ENCODE peak calls at places on chromosomes 1 and 21, in four cellular contexts. F, B, C and P are unnamed samples.

GRCh38 chr1:104467590-104467989 is 717.9 kb downstream of the AMY1C start:
- DNase-seq in F (no peak), B (no peak), C (no peak), P (no peak)

GRCh38 chr21:30996728-30997127 is 41.5 kb downstream of the KRTAP19-8 start:
- DNase-seq in F (no peak), B (no peak), C (no peak), P (no peak)

GRCh38 chr1:216325946-216326345 is 97.3 kb downstream of the USH2A start:
- DNase-seq in F (no peak), B (no peak), C (peak), P (peak)

GRCh38 chr1:103198076-103198475 is 89.8 kb upstream of the COL11A1 start:
- DNase-seq in F (no peak), B (no peak), C (no peak), P (peak)

GRCh38 chr1:164623805-164624204 is 64.8 kb downstream of the PBX1 start:
- DNase-seq in F (no peak), B (no peak), C (no peak), P (no peak)

GRCh38 chr1:159864262-159864661 is 1.8 kb upstream of the VSIG8 start:
- DNase-seq in F (no peak), B (no peak), C (no peak), P (no peak)

GRCh38 chr21:46189213-46189958 is 5.1 kb upstream of the SPATC1L start:
- DNase-seq in F (peak), B (no peak), C (peak), P (peak)

GRCh38 chr1:182446033-182446669 is 3.8 kb upstream of the RGSL1 start:
- DNase-seq in F (peak), B (no peak), C (peak), P (peak)

GRCh38 chr1:192747942-192748341 is 60.9 kb upstream of the RGS2 start:
- DNase-seq in F (peak), B (no peak), C (peak), P (peak)

GRCh38 chr1:113758631-113759340 is 500 bp downstream of the PHTF1 start:
- DNase-seq in F (peak), B (peak), C (peak), P (peak)

GRCh38 chr21:33938381-33938780 is 22.8 kb upstream of the ATP5PO start:
- DNase-seq in F (no peak), B (no peak), C (no peak), P (no peak)

GRCh38 chr21:32909393-32909792 is 116.3 kb upstream of the OLIG2 start:
- DNase-seq in F (no peak), B (no peak), C (no peak), P (no peak)

GRCh38 chr21:21921410-21922232 is 923.4 kb downstream of the NCAM2 start:
- DNase-seq in F (peak), B (no peak), C (peak), P (peak)

GRCh38 chr1:220398238-220398637 is 126.0 kb upstream of the RAB3GAP2 start:
- DNase-seq in F (no peak), B (no peak), C (no peak), P (no peak)

GRCh38 chr1:53685272-53686051 is 53.5 kb downstream of the GLIS1 start:
- DNase-seq in F (no peak), B (no peak), C (peak), P (peak)

GRCh38 chr1:234148816-234149215 is 224.4 kb upstream of the COA6 start:
- DNase-seq in F (no peak), B (no peak), C (no peak), P (no peak)

GRCh38 chr1:156431366-156432108 is 62.5 kb downstream of the RHBG start:
- DNase-seq in F (no peak), B (no peak), C (no peak), P (no peak)

GRCh38 chr1:51506537-51506936 is 12.5 kb downstream of the EPS15 start:
- DNase-seq in F (peak), B (no peak), C (peak), P (peak)

GRCh38 chr1:95685091-95685490 is 451.1 kb downstream of the RWDD3 start:
- DNase-seq in F (no peak), B (no peak), C (no peak), P (no peak)

GRCh38 chr1:59593798-59594790 is 220.7 kb upstream of the HOOK1 start:
- DNase-seq in F (no peak), B (no peak), C (no peak), P (no peak)

GRCh38 chr1:158249646-158250045 is 4.6 kb upstream of the CD1A start:
- DNase-seq in F (no peak), B (no peak), C (no peak), P (no peak)
- H3K4me3 ChIP-seq in F (no peak), B (no peak), C (no peak), P (no peak)

GRCh38 chr1:16131636-16132324 is 24.1 kb downstream of the EPHA2 start:
- DNase-seq in F (no peak), B (no peak), C (no peak), P (no peak)

GRCh38 chr1:16134906-16135305 is 21.0 kb downstream of the EPHA2 start:
- DNase-seq in F (no peak), B (no peak), C (no peak), P (no peak)

GRCh38 chr1:16134071-16134801 is 21.6 kb downstream of the EPHA2 start:
- DNase-seq in F (no peak), B (no peak), C (no peak), P (no peak)

GRCh38 chr1:16132325-16132785 is 23.5 kb downstream of the EPHA2 start:
- DNase-seq in F (no peak), B (no peak), C (no peak), P (no peak)

DNA sequence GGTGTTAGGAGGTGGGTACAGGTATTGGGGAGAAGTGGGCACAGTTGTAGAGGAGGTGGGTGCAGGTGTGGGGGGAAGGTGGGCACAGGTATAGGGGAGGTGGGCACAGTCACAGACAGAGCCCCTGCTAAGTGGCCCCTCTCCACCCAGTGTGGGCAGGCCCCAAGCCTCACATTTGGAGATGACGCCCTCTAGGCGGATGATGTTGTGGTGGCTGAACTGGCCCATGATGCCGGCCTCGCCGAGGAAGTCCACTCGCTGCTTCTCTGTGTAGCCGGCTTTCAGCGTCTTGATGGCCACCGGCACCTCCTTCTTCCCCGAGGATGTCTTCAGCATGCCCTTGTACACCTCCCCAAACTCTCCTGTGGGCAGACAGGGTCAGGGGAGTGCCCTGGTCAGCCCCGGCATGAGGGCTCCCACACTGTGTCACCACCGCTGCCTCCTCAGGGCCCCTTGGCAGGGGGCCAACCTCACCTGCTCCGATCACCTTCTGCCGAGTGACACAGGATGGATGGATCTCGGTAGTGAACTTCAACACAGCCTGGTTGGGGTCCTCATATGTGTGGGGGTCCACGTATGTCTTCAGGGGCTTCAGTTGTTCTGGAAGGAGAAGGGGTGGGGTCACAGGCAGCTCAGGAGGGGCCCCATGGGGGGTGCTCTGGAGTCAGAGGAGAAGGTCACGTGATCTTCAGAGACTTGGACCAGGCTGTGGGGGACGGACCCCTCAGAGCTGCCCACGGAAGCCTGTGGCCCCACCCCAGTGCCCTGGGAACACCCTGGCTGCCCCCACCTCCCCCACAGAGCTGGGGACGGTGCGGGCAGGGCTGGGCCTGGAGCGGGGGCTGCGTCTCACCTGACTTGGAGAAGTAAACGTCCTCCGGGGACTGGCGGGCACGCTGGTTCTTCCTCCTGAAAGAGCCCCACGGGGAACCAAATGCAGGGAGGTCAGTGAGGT is 22.6 kb downstream of the EPHA2 start:
- DNase-seq in F (no peak), B (no peak), C (no peak), P (no peak)
- TF ChIP-seq CTCF in F (no peak), B (no peak), C (no peak), P (no peak)

DNA sequence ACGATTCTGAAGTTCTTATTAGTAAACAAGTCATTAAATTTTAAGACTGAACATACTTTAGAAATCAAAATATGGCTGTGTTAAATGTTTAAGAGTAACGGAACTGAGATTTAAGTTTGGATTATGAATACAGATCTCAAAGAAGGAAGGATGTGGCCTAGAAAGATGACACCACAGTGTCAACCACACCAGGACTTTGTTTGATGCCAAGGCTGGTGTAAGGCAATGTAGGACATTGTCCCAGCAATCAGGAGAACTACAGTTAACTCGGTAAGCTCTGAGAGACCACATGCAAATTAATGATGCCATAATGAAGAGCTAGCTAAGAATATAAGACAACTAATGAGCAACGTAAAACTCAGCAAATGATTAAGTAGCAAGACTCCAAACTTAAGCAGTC is 932.9 kb downstream of the ADGRL2 start:
- DNase-seq in F (no peak), B (no peak), C (no peak), P (no peak)
- H3K4me3 ChIP-seq in F (no peak), B (no peak), C (no peak), P (no peak)

GRCh38 chr1:152188673-152189591 is 29.9 kb upstream of the RPTN start:
- DNase-seq in F (peak), B (peak), C (peak), P (peak)
- TF ChIP-seq CTCF in F (peak), B (peak), C (peak), P (peak)

DNA sequence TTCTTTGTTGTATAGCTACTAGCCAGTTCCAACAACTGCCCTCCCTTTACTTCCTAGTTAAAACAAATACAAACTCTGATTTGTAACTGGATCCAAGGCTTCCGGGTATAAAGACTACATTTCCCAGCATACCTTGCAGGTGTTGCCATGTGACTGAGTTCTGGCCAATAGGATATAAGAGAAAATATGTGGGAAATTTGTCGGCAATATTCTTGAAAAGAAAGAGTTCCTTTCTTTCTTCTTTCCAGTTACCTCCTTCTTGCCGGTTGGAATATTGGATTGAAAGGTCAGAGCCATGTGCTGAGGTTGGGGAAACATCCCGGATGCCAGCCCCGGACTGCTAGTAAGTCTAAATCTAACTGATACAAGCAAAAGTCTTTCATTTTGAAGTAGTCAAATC is 23.0 kb upstream of the ZBTB40 start:
- DNase-seq in F (peak), B (no peak), C (peak), P (peak)
- H3K4me3 ChIP-seq in F (peak), B (peak), C (peak), P (peak)

DNA sequence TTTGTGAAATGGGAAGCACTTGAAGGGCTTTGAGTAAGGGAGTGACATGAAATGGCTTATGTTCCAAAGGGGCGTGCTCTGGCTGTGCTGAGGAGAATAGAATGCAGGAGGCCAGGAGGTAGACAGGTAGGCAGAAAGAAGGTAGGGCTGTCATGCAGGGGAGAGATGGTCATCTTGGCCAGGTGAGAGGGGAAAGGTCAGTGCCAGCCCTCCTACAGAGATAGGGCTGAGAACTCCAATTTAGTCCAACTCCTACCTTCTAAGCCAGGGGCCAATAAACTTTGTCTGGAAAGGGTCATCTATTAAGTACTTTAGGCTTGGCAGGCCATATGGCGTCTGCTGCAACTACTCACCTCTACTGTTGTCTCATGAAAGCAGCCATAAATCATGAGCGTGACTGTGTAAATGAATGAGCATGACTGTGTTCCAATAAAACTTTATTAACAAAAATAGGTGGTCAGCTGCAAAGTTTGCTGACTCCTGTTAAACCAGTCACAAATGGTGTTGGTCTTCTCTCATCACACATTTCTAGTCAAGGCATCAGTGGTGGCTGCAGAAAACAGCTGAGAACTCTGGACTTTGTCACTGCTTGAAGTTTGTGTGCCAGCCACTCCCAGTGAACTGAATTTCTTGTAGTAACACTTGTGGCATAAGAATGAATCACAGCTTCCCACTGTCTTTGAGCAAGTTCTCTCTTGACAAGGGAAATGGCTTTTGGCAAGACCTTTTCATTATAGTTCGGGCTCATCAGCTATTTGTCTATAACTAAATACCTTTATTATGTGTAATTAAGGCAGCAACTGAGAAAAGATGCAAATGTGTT is 32.0 kb upstream of the CD2 start:
- DNase-seq in F (peak), B (no peak), C (peak), P (no peak)
- TF ChIP-seq CTCF in F (no peak), B (no peak), C (no peak), P (no peak)